ENCODE peak calls at places on chromosomes 7 and 10, in ten cellular contexts. One of them, this sample, is unnamed. For H3K4me1, the result is how much of the 10 kb centered on the place peaks cover.

GRCh38 chr10:92177546-92177945 is 113.3 kb downstream of the CPEB3 start:
- DNase-seq in tibial artery: no peak
- DNase-seq in prostate gland: no peak
- DNase-seq in MM.1S: no peak
- DNase-seq in tibial nerve: no peak
- DNase-seq in neural progenitor cell: no peak
- DNase-seq in kidney: no peak
- DNase-seq in hepatocyte: no peak
- DNase-seq in stomach: no peak
- DNase-seq in endothelial cell of umbilical vein: no peak
- DNase-seq in this sample: no peak

GRCh38 chr7:20305726-20306125 is 25.0 kb upstream of the ITGB8 start:
- DNase-seq in tibial artery: no peak
- DNase-seq in prostate gland: no peak
- DNase-seq in MM.1S: no peak
- DNase-seq in tibial nerve: no peak
- DNase-seq in neural progenitor cell: no peak
- DNase-seq in kidney: no peak
- DNase-seq in hepatocyte: no peak
- DNase-seq in stomach: no peak
- DNase-seq in endothelial cell of umbilical vein: no peak
- DNase-seq in this sample: no peak

GRCh38 chr7:30395676-30396075 is 82.9 kb downstream of the NOD1 start:
- DNase-seq in tibial artery: no peak
- DNase-seq in prostate gland: no peak
- DNase-seq in MM.1S: no peak
- DNase-seq in tibial nerve: no peak
- DNase-seq in neural progenitor cell: no peak
- DNase-seq in kidney: no peak
- DNase-seq in hepatocyte: no peak
- DNase-seq in stomach: no peak
- DNase-seq in endothelial cell of umbilical vein: no peak
- DNase-seq in this sample: no peak

GRCh38 chr7:13989138-13989943 is at the start of gene ETV1:
- DNase-seq in tibial artery: peak
- DNase-seq in prostate gland: peak
- DNase-seq in MM.1S: no peak
- DNase-seq in tibial nerve: peak
- DNase-seq in neural progenitor cell: peak
- DNase-seq in kidney: peak
- DNase-seq in hepatocyte: peak
- DNase-seq in stomach: peak
- DNase-seq in endothelial cell of umbilical vein: peak
- DNase-seq in this sample: no peak

GRCh38 chr10:127210936-127211335 is 14.5 kb upstream of the INSYN2A start:
- DNase-seq in tibial artery: no peak
- DNase-seq in prostate gland: no peak
- DNase-seq in MM.1S: no peak
- DNase-seq in tibial nerve: no peak
- DNase-seq in neural progenitor cell: no peak
- DNase-seq in kidney: no peak
- DNase-seq in hepatocyte: no peak
- DNase-seq in stomach: no peak
- DNase-seq in endothelial cell of umbilical vein: no peak
- DNase-seq in this sample: no peak

GRCh38 chr10:67079126-67079525 is 153.3 kb downstream of the LRRTM3 start:
- DNase-seq in tibial artery: peak
- DNase-seq in prostate gland: no peak
- DNase-seq in MM.1S: no peak
- DNase-seq in tibial nerve: peak
- DNase-seq in neural progenitor cell: no peak
- DNase-seq in kidney: no peak
- DNase-seq in hepatocyte: peak
- DNase-seq in stomach: peak
- DNase-seq in endothelial cell of umbilical vein: no peak
- DNase-seq in this sample: no peak

GRCh38 chr10:129853236-129853946 is 110.7 kb downstream of the EBF3 start:
- DNase-seq in tibial artery: no peak
- DNase-seq in prostate gland: no peak
- DNase-seq in MM.1S: no peak
- DNase-seq in tibial nerve: no peak
- DNase-seq in neural progenitor cell: no peak
- DNase-seq in kidney: no peak
- DNase-seq in hepatocyte: peak
- DNase-seq in stomach: no peak
- DNase-seq in endothelial cell of umbilical vein: no peak
- DNase-seq in this sample: no peak

GRCh38 chr10:89555688-89556445 is 20.5 kb upstream of the SLC16A12 start:
- DNase-seq in tibial artery: no peak
- DNase-seq in prostate gland: no peak
- DNase-seq in MM.1S: no peak
- DNase-seq in tibial nerve: no peak
- DNase-seq in neural progenitor cell: no peak
- DNase-seq in kidney: no peak
- DNase-seq in hepatocyte: peak
- DNase-seq in stomach: no peak
- DNase-seq in endothelial cell of umbilical vein: no peak
- DNase-seq in this sample: no peak

GRCh38 chr7:40507166-40507565 is 372.4 kb downstream of the SUGCT start:
- DNase-seq in tibial artery: no peak
- DNase-seq in prostate gland: no peak
- DNase-seq in MM.1S: peak
- DNase-seq in tibial nerve: no peak
- DNase-seq in neural progenitor cell: no peak
- DNase-seq in kidney: no peak
- DNase-seq in hepatocyte: no peak
- DNase-seq in stomach: no peak
- DNase-seq in endothelial cell of umbilical vein: no peak
- DNase-seq in this sample: no peak

GRCh38 chr7:128791121-128791967 is 424 bp upstream of the CCDC136 start:
- DNase-seq in tibial artery: peak
- DNase-seq in prostate gland: peak
- DNase-seq in MM.1S: peak
- DNase-seq in tibial nerve: no peak
- DNase-seq in neural progenitor cell: peak
- DNase-seq in kidney: peak
- DNase-seq in hepatocyte: peak
- DNase-seq in stomach: peak
- DNase-seq in endothelial cell of umbilical vein: peak
- DNase-seq in this sample: peak

GRCh38 chr10:100562008-100562672 is 26.4 kb downstream of the HIF1AN start:
- DNase-seq in tibial artery: no peak
- DNase-seq in prostate gland: peak
- DNase-seq in MM.1S: peak
- DNase-seq in tibial nerve: no peak
- DNase-seq in neural progenitor cell: peak
- DNase-seq in kidney: peak
- DNase-seq in hepatocyte: peak
- DNase-seq in stomach: peak
- DNase-seq in endothelial cell of umbilical vein: peak
- DNase-seq in this sample: peak

GRCh38 chr10:69730251-69731156 is 71.2 kb upstream of the COL13A1 start:
- DNase-seq in tibial artery: no peak
- DNase-seq in prostate gland: no peak
- DNase-seq in MM.1S: no peak
- DNase-seq in tibial nerve: no peak
- DNase-seq in neural progenitor cell: no peak
- DNase-seq in kidney: no peak
- DNase-seq in hepatocyte: peak
- DNase-seq in stomach: no peak
- DNase-seq in endothelial cell of umbilical vein: no peak
- DNase-seq in this sample: no peak

GRCh38 chr10:42975005-42975493 is 101.8 kb upstream of the RET start:
- DNase-seq in tibial artery: peak
- DNase-seq in prostate gland: no peak
- DNase-seq in MM.1S: no peak
- DNase-seq in tibial nerve: no peak
- DNase-seq in neural progenitor cell: no peak
- DNase-seq in kidney: peak
- DNase-seq in hepatocyte: no peak
- DNase-seq in stomach: peak
- DNase-seq in endothelial cell of umbilical vein: no peak
- DNase-seq in this sample: no peak

GRCh38 chr7:114468844-114469243 is 54.2 kb downstream of the FOXP2 start:
- DNase-seq in tibial artery: no peak
- DNase-seq in prostate gland: no peak
- DNase-seq in MM.1S: no peak
- DNase-seq in tibial nerve: no peak
- DNase-seq in neural progenitor cell: no peak
- DNase-seq in kidney: no peak
- DNase-seq in hepatocyte: no peak
- DNase-seq in stomach: no peak
- DNase-seq in endothelial cell of umbilical vein: no peak
- DNase-seq in this sample: no peak

GRCh38 chr7:132276252-132276651 is 300.0 kb downstream of the PLXNA4 start:
- DNase-seq in tibial artery: no peak
- DNase-seq in prostate gland: no peak
- DNase-seq in MM.1S: no peak
- DNase-seq in tibial nerve: no peak
- DNase-seq in neural progenitor cell: no peak
- DNase-seq in kidney: no peak
- DNase-seq in hepatocyte: no peak
- DNase-seq in stomach: no peak
- DNase-seq in endothelial cell of umbilical vein: no peak
- DNase-seq in this sample: no peak

GRCh38 chr7:100673302-100673941 is at the start of gene GNB2:
- DNase-seq in tibial artery: peak
- DNase-seq in prostate gland: peak
- DNase-seq in MM.1S: peak
- DNase-seq in tibial nerve: peak
- DNase-seq in neural progenitor cell: peak
- DNase-seq in kidney: peak
- DNase-seq in hepatocyte: peak
- DNase-seq in stomach: peak
- DNase-seq in endothelial cell of umbilical vein: peak
- DNase-seq in this sample: peak
- TF ChIP-seq CTCF in tibial artery: peak
- TF ChIP-seq CTCF in prostate gland: peak
- TF ChIP-seq CTCF in MM.1S: no peak
- TF ChIP-seq CTCF in tibial nerve: peak
- TF ChIP-seq CTCF in neural progenitor cell: no peak
- TF ChIP-seq CTCF in kidney: no peak
- TF ChIP-seq CTCF in hepatocyte: no peak
- TF ChIP-seq CTCF in stomach: no peak
- TF ChIP-seq CTCF in endothelial cell of umbilical vein: no peak
- TF ChIP-seq CTCF in this sample: no peak

DNA sequence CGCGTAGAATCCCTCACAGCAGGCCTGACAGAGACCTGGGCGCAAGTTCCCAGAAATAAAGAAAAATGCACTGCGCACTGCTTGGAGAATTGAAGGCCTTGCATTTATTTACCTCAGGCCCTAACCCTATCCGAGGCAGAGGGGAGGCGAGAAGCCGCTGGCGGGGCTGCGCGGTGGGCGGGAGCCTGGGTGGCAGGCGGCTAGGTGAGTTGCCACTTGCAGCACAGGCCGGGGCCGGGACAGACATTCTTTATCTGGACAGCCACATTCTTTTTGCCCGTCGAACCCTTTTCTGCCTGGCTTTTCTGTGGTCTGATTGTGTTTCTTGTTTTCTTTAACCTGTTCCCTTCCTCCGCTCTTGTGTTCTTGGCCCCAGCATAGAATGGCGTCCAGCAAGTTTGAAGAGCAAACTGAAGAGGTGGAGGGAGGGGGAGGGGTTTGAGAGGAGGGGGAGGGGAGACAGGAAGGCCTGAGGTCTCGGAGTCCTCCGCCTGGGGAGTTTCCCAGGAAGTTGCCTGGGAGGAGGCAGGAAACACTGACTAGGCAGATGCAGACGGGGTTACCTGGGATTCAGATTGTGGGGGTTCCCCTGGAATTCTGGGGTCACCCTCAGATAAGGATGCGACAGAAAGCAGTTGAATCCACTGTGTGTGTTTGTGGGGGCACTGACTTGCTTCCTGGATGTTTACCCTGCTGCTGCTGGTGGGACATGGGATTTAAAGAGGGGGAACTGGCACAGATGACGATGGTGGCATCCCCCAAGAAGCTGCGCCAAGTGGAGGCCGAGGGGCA is 5.1 kb downstream of the SHH start:
- DNase-seq in tibial artery: no peak
- DNase-seq in prostate gland: no peak
- DNase-seq in MM.1S: no peak
- DNase-seq in tibial nerve: no peak
- DNase-seq in neural progenitor cell: peak
- DNase-seq in kidney: peak
- DNase-seq in hepatocyte: peak
- DNase-seq in stomach: no peak
- DNase-seq in endothelial cell of umbilical vein: no peak
- DNase-seq in this sample: no peak
- H3K4me1 ChIP-seq in tibial artery: half or more
- H3K4me1 ChIP-seq in prostate gland: under half
- H3K4me1 ChIP-seq in MM.1S: under half
- H3K4me1 ChIP-seq in tibial nerve: half or more
- H3K4me1 ChIP-seq in neural progenitor cell: half or more
- H3K4me1 ChIP-seq in kidney: under half
- H3K4me1 ChIP-seq in hepatocyte: under half
- H3K4me1 ChIP-seq in stomach: half or more
- H3K4me1 ChIP-seq in endothelial cell of umbilical vein: under half
- H3K4me1 ChIP-seq in this sample: under half

DNA sequence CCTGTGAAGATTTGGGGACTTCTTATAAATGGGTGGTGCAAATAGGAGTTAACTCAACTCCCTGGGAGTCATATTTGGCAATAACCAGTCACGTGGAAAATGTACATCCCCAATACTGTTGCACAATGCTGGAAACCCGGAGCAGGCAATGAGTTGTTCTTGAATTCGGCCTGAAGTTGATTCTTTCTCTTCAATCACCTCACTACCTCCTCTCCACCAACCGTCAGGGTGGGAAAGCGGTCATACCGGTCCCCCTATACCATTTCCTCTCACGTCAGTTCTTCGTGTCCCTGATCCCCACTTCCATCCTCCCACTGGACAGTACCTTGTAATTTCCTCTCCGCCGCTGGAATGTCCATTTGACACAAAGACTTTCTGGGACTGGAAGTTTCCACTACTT is 2.8 kb downstream of the GIMAP5 start:
- DNase-seq in tibial artery: no peak
- DNase-seq in prostate gland: no peak
- DNase-seq in MM.1S: no peak
- DNase-seq in tibial nerve: no peak
- DNase-seq in neural progenitor cell: no peak
- DNase-seq in kidney: no peak
- DNase-seq in hepatocyte: no peak
- DNase-seq in stomach: no peak
- DNase-seq in endothelial cell of umbilical vein: no peak
- DNase-seq in this sample: no peak
- H3K4me3 ChIP-seq in tibial artery: peak
- H3K4me3 ChIP-seq in prostate gland: no peak
- H3K4me3 ChIP-seq in MM.1S: no peak
- H3K4me3 ChIP-seq in tibial nerve: no peak
- H3K4me3 ChIP-seq in neural progenitor cell: no peak
- H3K4me3 ChIP-seq in kidney: peak
- H3K4me3 ChIP-seq in hepatocyte: no peak
- H3K4me3 ChIP-seq in stomach: peak
- H3K4me3 ChIP-seq in endothelial cell of umbilical vein: no peak
- H3K4me3 ChIP-seq in this sample: peak

DNA sequence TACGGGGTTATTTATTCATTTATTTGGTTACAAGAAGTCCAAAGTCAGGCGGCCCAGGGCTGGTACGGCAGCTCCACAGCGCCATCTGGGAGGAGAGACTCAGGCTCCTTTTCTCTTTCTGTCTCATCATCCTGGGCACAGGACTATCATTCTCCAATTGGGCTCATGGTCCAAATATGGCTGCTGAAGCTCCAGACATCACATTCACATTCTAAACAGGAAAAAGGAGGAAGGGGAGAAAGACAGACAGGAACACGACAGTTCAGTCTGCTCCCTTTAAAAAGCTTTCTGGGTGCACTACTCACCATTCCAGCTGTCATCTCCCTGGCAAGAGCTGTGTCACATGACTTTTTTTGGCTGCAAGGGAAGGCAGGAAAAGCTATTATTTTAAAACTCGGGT is 74.4 kb upstream of the PDZD8 start:
- DNase-seq in tibial artery: no peak
- DNase-seq in prostate gland: no peak
- DNase-seq in MM.1S: no peak
- DNase-seq in tibial nerve: no peak
- DNase-seq in neural progenitor cell: no peak
- DNase-seq in kidney: no peak
- DNase-seq in hepatocyte: no peak
- DNase-seq in stomach: peak
- DNase-seq in endothelial cell of umbilical vein: no peak
- DNase-seq in this sample: no peak
- TF ChIP-seq CTCF in tibial artery: no peak
- TF ChIP-seq CTCF in prostate gland: no peak
- TF ChIP-seq CTCF in MM.1S: peak
- TF ChIP-seq CTCF in tibial nerve: no peak
- TF ChIP-seq CTCF in neural progenitor cell: peak
- TF ChIP-seq CTCF in kidney: no peak
- TF ChIP-seq CTCF in hepatocyte: peak
- TF ChIP-seq CTCF in stomach: no peak
- TF ChIP-seq CTCF in endothelial cell of umbilical vein: no peak
- TF ChIP-seq CTCF in this sample: no peak

This sample was measured in CD8-positive, alpha-beta T cell.